ENCODE peak calls at places on chromosomes 1 and 21, in eight cellular contexts. Z is NCI-H1092 treated with DMSO at 0.1 percent for 48 hours; S is A549; E is endodermal cell; R is activated CD4-positive, CD25-positive, alpha-beta regulatory T cell treated with anti-CD3 and anti-CD28 coated beads, Interleukin-2, amount 50 U/mL, for 72 hours; B is NCI-H1105; P is DMS153; X is T-helper 9 cell. H is an unnamed sample.

GRCh38 chr1:76799700-76800099 is 67.6 kb upstream of the ST6GALNAC5 start:
- DNase-seq in R (no peak), E (no peak), Z (peak; percentile 93), X (no peak), B (no peak), P (no peak), S (no peak), H (no peak)

GRCh38 chr1:246329900-246330299 is 177.2 kb downstream of the SMYD3 start:
- DNase-seq in P (no peak), R (no peak), S (no peak), B (no peak), E (no peak), Z (no peak), X (no peak), H (no peak)

GRCh38 chr1:109271458-109271857 is 11.5 kb downstream of the PSRC1 start:
- DNase-seq in E (no peak), B (no peak), P (no peak), Z (no peak), X (no peak), R (no peak), S (no peak), H (no peak)

GRCh38 chr1:228918335-228918734 is 183.1 kb downstream of the RHOU start:
- DNase-seq in R (no peak), X (no peak), Z (no peak), P (no peak), B (no peak), E (peak; percentile 71), S (no peak), H (no peak)

GRCh38 chr21:31855180-31855579 is 17.6 kb upstream of the HUNK start:
- DNase-seq in E (no peak), Z (no peak), R (no peak), P (no peak), S (no peak), X (no peak), B (no peak), H (no peak)

GRCh38 chr1:46370214-46370633 is 23.9 kb upstream of the FAAH start:
- DNase-seq in X (no peak), R (no peak), Z (no peak), S (no peak), P (no peak), E (no peak), B (no peak), H (no peak)

GRCh38 chr1:116945421-116945820 is 35.7 kb downstream of the PTGFRN start:
- DNase-seq in R (no peak), S (no peak), P (no peak), Z (no peak), E (no peak), X (no peak), B (no peak), H (no peak)

GRCh38 chr1:167678838-167679237 is 42.9 kb upstream of the MPZL1 start:
- DNase-seq in E (no peak), Z (no peak), X (no peak), S (no peak), B (no peak), R (no peak), P (no peak), H (no peak)

GRCh38 chr21:29233611-29234540 is 64.8 kb upstream of the BACH1 start:
- DNase-seq in X (no peak), Z (no peak), R (no peak), E (no peak), B (no peak), S (no peak), P (no peak), H (no peak)

GRCh38 chr1:100340494-100340893 is 11.8 kb upstream of the CDC14A start:
- DNase-seq in R (no peak), P (no peak), Z (no peak), S (no peak), E (no peak), B (no peak), X (no peak), H (no peak)

GRCh38 chr1:47396671-47397196 is 19.4 kb upstream of the FOXE3 start:
- DNase-seq in X (no peak), B (no peak), Z (no peak), R (no peak), E (no peak), P (no peak), S (no peak), H (no peak)

GRCh38 chr1:223718850-223719249 is 6.5 kb downstream of the CAPN2 start:
- DNase-seq in S (no peak), E (peak; percentile 85), P (no peak), B (no peak), Z (no peak), R (no peak), X (no peak), H (no peak)

GRCh38 chr1:33297911-33298622 is 22.8 kb downstream of the A3GALT2 start:
- DNase-seq in S (no peak), B (no peak), P (no peak), E (no peak), Z (no peak), R (no peak), X (no peak), H (no peak)

GRCh38 chr1:156912310-156912709 is 8.1 kb upstream of the LRRC71 start:
- DNase-seq in P (no peak), R (no peak), S (no peak), X (no peak), Z (no peak), E (no peak), B (no peak), H (no peak)

GRCh38 chr1:26283226-26283853 is 3.5 kb downstream of the SH3BGRL3 start:
- DNase-seq in R (no peak), P (no peak), E (no peak), X (no peak), B (no peak), S (no peak), Z (no peak), H (no peak)

GRCh38 chr1:17544951-17545350 is 5.5 kb downstream of the ARHGEF10L start:
- DNase-seq in B (no peak), Z (no peak), R (no peak), S (no peak), X (no peak), P (no peak), E (no peak), H (no peak)

GRCh38 chr21:46619846-46620245 is 15.0 kb upstream of the S100B start:
- DNase-seq in R (no peak), P (no peak), B (no peak), S (no peak), X (no peak), Z (no peak), E (no peak), H (no peak)

GRCh38 chr1:220462756-220463155 is 65.2 kb upstream of the MARK1 start:
- DNase-seq in Z (no peak), B (no peak), E (peak; percentile 85), X (no peak), R (no peak), S (no peak), P (peak; percentile 51), H (no peak)

GRCh38 chr1:223739366-223740057 is 27.2 kb downstream of the CAPN2 start:
- DNase-seq in Z (no peak), P (no peak), X (no peak), B (no peak), S (no peak), E (no peak), R (no peak), H (no peak)

H was measured in G401.